ENCODE peak calls at places on chromosomes 3 and 15, in nine cellular contexts. A is cardiac muscle cell, U is upper lobe of right lung, C is lower lobe of right lung, J is Peyer's patch, T is spleen, B is H1, E is thoracic aorta, N is endothelial cell of umbilical vein. Y is an unnamed sample.

GRCh38 chr3:160830792-160831191 is 74.8 kb downstream of the PPM1L start:
- DNase-seq in A (no peak), U (no peak), C (no peak), J (no peak), T (no peak), B (no peak), E (no peak), N (no peak), Y (no peak)

GRCh38 chr3:99504258-99504657 is 134.1 kb upstream of the COL8A1 start:
- DNase-seq in A (no peak), U (no peak), C (no peak), J (no peak), T (no peak), B (no peak), E (no peak), N (no peak), Y (no peak)

GRCh38 chr15:23687143-23687470 is at the start of gene NDN:
- DNase-seq in A (peak; percentile 68), U (peak; percentile 78), C (peak; percentile 67), J (no peak), T (no peak), B (no peak), E (no peak), N (peak; percentile 3), Y (peak; percentile 82)

GRCh38 chr15:88992216-88992615 is 79.0 kb upstream of the MFGE8 start:
- DNase-seq in A (no peak), U (no peak), C (no peak), J (no peak), T (no peak), B (no peak), E (no peak), N (no peak), Y (no peak)

GRCh38 chr15:95032181-95032580 is 800.8 kb downstream of the MCTP2 start:
- DNase-seq in A (no peak), U (no peak), C (no peak), J (no peak), T (no peak), B (no peak), E (no peak), N (no peak), Y (no peak)

GRCh38 chr15:27774638-27775037 is 324.5 kb downstream of the OCA2 start:
- DNase-seq in A (no peak), U (no peak), C (no peak), J (no peak), T (no peak), B (no peak), E (no peak), N (no peak), Y (no peak)

GRCh38 chr3:133758969-133759739 is 13.0 kb downstream of the TF start:
- DNase-seq in A (no peak), U (no peak), C (no peak), J (no peak), T (no peak), B (no peak), E (no peak), N (no peak), Y (no peak)

GRCh38 chr3:11099306-11099705 is 55.0 kb upstream of the HRH1 start:
- DNase-seq in A (peak; percentile 53), U (no peak), C (no peak), J (no peak), T (no peak), B (no peak), E (no peak), N (no peak), Y (no peak)

GRCh38 chr15:58686286-58686685 is 63.2 kb downstream of the ADAM10 start:
- DNase-seq in A (no peak), U (no peak), C (no peak), J (no peak), T (no peak), B (no peak), E (no peak), N (no peak), Y (no peak)

GRCh38 chr3:133444071-133444774 is 44.4 kb downstream of the BFSP2 start:
- DNase-seq in A (peak; percentile 61), U (no peak), C (no peak), J (no peak), T (no peak), B (no peak), E (no peak), N (no peak), Y (no peak)

GRCh38 chr15:29050870-29051269 is 165.1 kb downstream of the APBA2 start:
- DNase-seq in A (peak; percentile 52), U (peak; percentile 28), C (no peak), J (no peak), T (no peak), B (no peak), E (no peak), N (no peak), Y (no peak)

GRCh38 chr3:112119686-112120484 is 13.2 kb downstream of the GCSAM start:
- DNase-seq in A (no peak), U (no peak), C (no peak), J (no peak), T (no peak), B (no peak), E (no peak), N (no peak), Y (no peak)

GRCh38 chr3:112122870-112123269 is 10.2 kb downstream of the GCSAM start:
- DNase-seq in A (no peak), U (no peak), C (no peak), J (no peak), T (no peak), B (no peak), E (no peak), N (no peak), Y (no peak)

GRCh38 chr3:112117826-112118571 is 15.0 kb downstream of the GCSAM start:
- DNase-seq in A (no peak), U (no peak), C (peak; percentile 54), J (peak; percentile 62), T (peak; percentile 80), B (no peak), E (no peak), N (no peak), Y (no peak)

GRCh38 chr3:112121577-112122547 is 11.2 kb downstream of the GCSAM start:
- DNase-seq in A (no peak), U (no peak), C (no peak), J (no peak), T (no peak), B (no peak), E (no peak), N (peak; percentile 17), Y (no peak)

DNA sequence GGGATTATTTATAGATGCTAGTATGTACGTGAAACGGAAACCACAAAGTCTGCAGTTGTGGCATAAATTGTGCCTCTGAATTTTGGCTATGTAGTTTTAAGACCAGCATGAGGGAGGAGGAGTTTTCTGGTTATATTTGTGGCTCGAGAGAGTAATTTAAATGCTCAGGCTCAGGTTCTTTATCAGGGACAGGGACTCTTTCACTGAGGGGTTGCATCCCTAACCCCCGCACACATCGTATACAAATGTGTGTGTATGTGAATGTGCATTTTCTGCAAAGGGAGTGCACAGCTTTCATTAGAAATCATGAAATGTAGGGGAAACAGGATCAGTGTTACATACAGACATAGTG is 12.6 kb downstream of the GCSAM start:
- DNase-seq in A (no peak), U (no peak), C (no peak), J (no peak), T (no peak), B (no peak), E (no peak), N (no peak), Y (no peak)
- H3K4me3 ChIP-seq in A (no peak overlapping the region), U (no peak overlapping the region), C (no peak overlapping the region), J (no peak overlapping the region), T (no peak overlapping the region), B (no peak overlapping the region), E (no peak overlapping the region), N (no peak overlapping the region), Y (no peak overlapping the region)

GRCh38 chr15:54481819-54482218 is 503.6 kb downstream of the UNC13C start:
- DNase-seq in A (no peak), U (no peak), C (no peak), J (no peak), T (peak; percentile 37), B (no peak), E (no peak), N (no peak), Y (peak; percentile 7)
- TF ChIP-seq CTCF in A (no peak), U (no peak), C (no peak), J (no peak), T (no peak), B (peak; percentile 8), E (no peak), N (no peak), Y (no peak)

DNA sequence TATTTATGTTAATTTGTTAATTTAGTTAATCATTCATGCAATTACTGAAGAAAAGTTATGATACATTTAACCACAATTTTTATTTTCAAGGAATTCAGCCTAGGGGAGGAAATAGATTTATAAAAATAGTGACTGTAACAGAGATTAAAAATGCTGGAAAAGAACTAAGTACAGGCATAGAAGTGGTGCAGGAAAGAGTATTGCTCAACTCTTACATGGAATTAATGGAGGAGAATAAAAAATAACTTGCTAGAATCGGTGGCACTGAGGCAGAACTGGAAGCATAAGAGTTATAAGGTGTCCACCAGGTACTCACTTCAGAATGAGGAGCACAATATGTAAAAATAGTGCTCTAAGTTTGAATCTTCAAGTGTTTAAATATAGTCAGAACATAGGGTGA is 13.5 kb upstream of the OR5AC2 start:
- DNase-seq in A (no peak), U (no peak), C (no peak), J (no peak), T (no peak), B (no peak), E (no peak), N (no peak), Y (no peak)
- H3K4me1 ChIP-seq in A (no peaks in the 10 kb centered on the region), U (no peaks in the 10 kb centered on the region), C (no peaks in the 10 kb centered on the region), J (no peaks in the 10 kb centered on the region), T (no peaks in the 10 kb centered on the region), B (no peaks in the 10 kb centered on the region), E (no peaks in the 10 kb centered on the region), N (no peaks in the 10 kb centered on the region), Y (no peaks in the 10 kb centered on the region)

GRCh38 chr3:37897763-37898162 is 36.1 kb downstream of the CTDSPL start:
- DNase-seq in A (no peak), U (no peak), C (no peak), J (no peak), T (no peak), B (no peak), E (no peak), N (no peak), Y (no peak)

GRCh38 chr3:37899711-37900306 is 38.1 kb downstream of the CTDSPL start:
- DNase-seq in A (no peak), U (no peak), C (no peak), J (no peak), T (no peak), B (no peak), E (no peak), N (peak; percentile 86), Y (no peak)

GRCh38 chr3:37898424-37898823 is 36.7 kb downstream of the CTDSPL start:
- DNase-seq in A (no peak), U (no peak), C (no peak), J (no peak), T (no peak), B (no peak), E (no peak), N (no peak), Y (no peak)

GRCh38 chr3:37899101-37899707 is 37.5 kb downstream of the CTDSPL start:
- DNase-seq in A (no peak), U (no peak), C (no peak), J (no peak), T (no peak), B (no peak), E (no peak), N (no peak), Y (no peak)

DNA sequence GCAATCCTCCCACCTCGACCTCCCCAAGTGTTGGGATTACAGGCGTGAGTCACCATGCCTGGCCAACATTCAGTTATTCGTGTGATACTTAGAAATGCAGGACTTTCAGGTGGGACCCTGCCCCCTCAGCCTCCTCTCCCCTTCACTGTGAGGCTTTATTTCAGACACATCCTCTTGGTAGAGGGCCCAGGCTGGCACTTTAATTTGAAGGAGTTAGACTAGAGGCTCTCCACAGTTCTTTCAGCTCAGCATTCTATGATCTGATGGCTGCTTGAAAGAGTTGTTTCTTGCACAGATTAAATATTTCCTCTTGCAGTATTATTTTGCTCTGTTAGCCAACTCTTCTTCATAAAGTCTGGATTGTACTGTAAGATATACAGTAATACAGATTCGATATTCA is 35.1 kb downstream of the CTDSPL start:
- DNase-seq in A (no peak), U (no peak), C (no peak), J (no peak), T (no peak), B (no peak), E (no peak), N (no peak), Y (no peak)
- H3K4me3 ChIP-seq in A (no peak overlapping the region), U (no peak overlapping the region), C (no peak overlapping the region), J (no peak overlapping the region), T (no peak overlapping the region), B (no peak overlapping the region), E (no peak overlapping the region), N (no peak overlapping the region), Y (no peak overlapping the region)